ENCODE peak calls at places on chromosomes 6 and 20, in ten cellular contexts. U is psoas muscle, P is neural crest cell, X is fibroblast of mammary gland, H is cardiac fibroblast, L is ascending aorta, A is AG10803, E is fibroblast of lung, G is natural killer cell, I is progenitor cell of endocrine pancreas. D is an unnamed sample.

GRCh38 chr6:146914563-146915483 is 289.4 kb upstream of the STXBP5 start:
- DNase-seq in H (peak), G (no peak), P (no peak), X (peak), U (peak), A (peak), I (no peak), L (no peak), E (peak), D (no peak)

GRCh38 chr6:37495199-37495913 is 4.3 kb downstream of the CCDC167 start:
- DNase-seq in G (no peak), X (no peak), A (no peak), E (no peak), H (no peak), U (no peak), L (no peak), I (no peak), P (no peak), D (no peak)

GRCh38 chr6:34992353-34992752 is 103.3 kb downstream of the ANKS1A start:
- DNase-seq in X (no peak), H (no peak), L (no peak), A (no peak), E (no peak), P (no peak), U (no peak), I (no peak), G (no peak), D (no peak)

GRCh38 chr6:56255370-56255769 is 8.0 kb upstream of the COL21A1 start:
- DNase-seq in P (no peak), X (no peak), A (peak), U (no peak), I (no peak), H (peak), G (no peak), L (no peak), E (no peak), D (no peak)

GRCh38 chr6:65170273-65170672 is 536.8 kb downstream of the EYS start:
- DNase-seq in I (no peak), A (no peak), X (peak), U (no peak), H (peak), G (no peak), P (no peak), E (peak), L (no peak), D (no peak)

GRCh38 chr20:2244993-2245392 is 50.8 kb upstream of the TGM3 start:
- DNase-seq in U (no peak), G (no peak), A (no peak), I (no peak), H (no peak), E (no peak), X (no peak), L (no peak), P (no peak), D (no peak)

GRCh38 chr6:129667621-129668020 is 42.4 kb downstream of the ARHGAP18 start:
- DNase-seq in H (peak), U (no peak), I (no peak), A (peak), G (no peak), E (peak), X (no peak), P (no peak), L (no peak), D (no peak)

GRCh38 chr20:63191400-63191799 is 24.5 kb downstream of the YTHDF1 start:
- DNase-seq in A (no peak), I (no peak), X (no peak), H (no peak), L (no peak), G (no peak), U (no peak), E (no peak), P (no peak), D (no peak)

GRCh38 chr20:33554914-33555420 is 65.1 kb downstream of the CBFA2T2 start:
- DNase-seq in X (peak), E (peak), P (no peak), U (no peak), G (no peak), L (no peak), A (peak), H (peak), I (no peak), D (no peak)

GRCh38 chr20:25081065-25081729 is 744 bp downstream of the VSX1 start:
- DNase-seq in P (peak), X (no peak), L (no peak), I (peak), H (no peak), U (peak), G (no peak), A (no peak), E (no peak), D (peak)

GRCh38 chr6:114228675-114229074 is 114.1 kb downstream of the HS3ST5 start:
- DNase-seq in G (no peak), A (no peak), H (no peak), I (no peak), U (no peak), L (no peak), P (no peak), X (no peak), E (no peak), D (no peak)

GRCh38 chr20:4871486-4871885 is 129.8 kb downstream of the SLC23A2 start:
- DNase-seq in G (no peak), I (no peak), A (no peak), E (no peak), X (no peak), H (no peak), L (no peak), P (no peak), U (no peak), D (no peak)

GRCh38 chr20:8215516-8215915 is 83.5 kb downstream of the PLCB1 start:
- DNase-seq in X (peak), E (peak), L (no peak), A (peak), U (no peak), I (no peak), H (peak), P (no peak), G (no peak), D (no peak)

GRCh38 chr6:15293674-15294073 is 47.8 kb downstream of the JARID2 start:
- DNase-seq in P (no peak), X (no peak), G (no peak), A (no peak), H (no peak), I (no peak), E (no peak), L (no peak), U (no peak), D (no peak)

GRCh38 chr20:3734111-3734843 is 1.8 kb downstream of the HSPA12B start:
- DNase-seq in E (no peak), P (no peak), I (no peak), G (no peak), U (peak), A (no peak), X (no peak), L (no peak), H (no peak), D (no peak)

GRCh38 chr6:45655630-45656422 is 278.1 kb upstream of the SUPT3H start:
- DNase-seq in G (no peak), I (no peak), U (no peak), L (no peak), X (peak), E (peak), H (peak), P (no peak), A (peak), D (no peak)

GRCh38 chr6:37493047-37493995 is 6.4 kb downstream of the CCDC167 start:
- DNase-seq in G (no peak), E (no peak), H (no peak), L (no peak), P (no peak), A (no peak), U (no peak), I (no peak), X (no peak), D (no peak)

GRCh38 chr20:40493071-40493470 is 196.0 kb downstream of the MAFB start:
- DNase-seq in L (no peak), A (peak), X (peak), P (no peak), I (no peak), G (no peak), E (peak), H (peak), U (peak), D (no peak)

GRCh38 chr20:44990957-44991356 is 24.6 kb downstream of the STK4 start:
- DNase-seq in L (no peak), U (no peak), X (no peak), I (no peak), P (no peak), G (no peak), H (no peak), A (no peak), E (peak), D (no peak)

GRCh38 chr6:139883776-139884175 is 509.3 kb upstream of the CITED2 start:
- DNase-seq in P (no peak), A (peak), I (no peak), E (no peak), H (peak), G (no peak), U (no peak), L (no peak), X (peak), D (no peak)

GRCh38 chr20:19210426-19211155 is 1.9 kb upstream of the SLC24A3 start:
- DNase-seq in G (no peak), U (no peak), X (peak), A (peak), H (peak), E (no peak), L (no peak), I (no peak), P (no peak), D (no peak)

GRCh38 chr6:13590574-13591153 is 16.3 kb downstream of the SIRT5 start:
- DNase-seq in U (no peak), H (no peak), I (no peak), G (no peak), A (no peak), X (no peak), L (no peak), E (no peak), P (no peak), D (no peak)

GRCh38 chr6:37668251-37668650 is 29.4 kb downstream of the MDGA1 start:
- DNase-seq in U (no peak), X (no peak), G (no peak), H (no peak), P (no peak), I (no peak), L (no peak), A (no peak), E (no peak), D (no peak)

GRCh38 chr6:136192917-136193316 is 57.2 kb downstream of the MTFR2 start:
- DNase-seq in L (no peak), E (peak), I (no peak), U (no peak), P (no peak), X (no peak), H (no peak), A (no peak), G (no peak), D (no peak)

GRCh38 chr6:95017922-95018321 is 559.4 kb upstream of the MANEA start:
- DNase-seq in X (no peak), P (no peak), I (no peak), E (no peak), L (no peak), U (no peak), A (no peak), H (no peak), G (no peak), D (no peak)

GRCh38 chr20:48763183-48764030 is 64.4 kb downstream of the PREX1 start:
- DNase-seq in I (no peak), H (no peak), E (no peak), P (peak), G (no peak), X (no peak), U (no peak), L (no peak), A (no peak), D (no peak)

GRCh38 chr6:112443666-112444065 is 96.5 kb downstream of the RFPL4B start:
- DNase-seq in A (peak), P (no peak), E (peak), I (no peak), L (no peak), G (no peak), U (peak), X (peak), H (peak), D (no peak)

GRCh38 chr20:19205999-19206398 is 6.4 kb upstream of the SLC24A3 start:
- DNase-seq in G (peak), I (peak), H (peak), L (no peak), X (peak), E (peak), U (peak), P (peak), A (peak), D (peak)

GRCh38 chr6:6998194-6998569 is 109.6 kb upstream of the RREB1 start:
- DNase-seq in H (no peak), A (peak), E (peak), I (no peak), U (peak), P (no peak), G (no peak), L (no peak), X (peak), D (no peak)

GRCh38 chr6:32271427-32271826 is 47.6 kb upstream of the NOTCH4 start:
- DNase-seq in L (no peak), A (no peak), I (no peak), U (no peak), H (no peak), X (no peak), G (no peak), E (no peak), P (no peak), D (no peak)

GRCh38 chr6:56693246-56693607 is 50.5 kb upstream of the DST start:
- DNase-seq in I (no peak), E (peak), U (peak), H (peak), P (no peak), X (peak), L (no peak), A (peak), G (no peak), D (no peak)

DNA sequence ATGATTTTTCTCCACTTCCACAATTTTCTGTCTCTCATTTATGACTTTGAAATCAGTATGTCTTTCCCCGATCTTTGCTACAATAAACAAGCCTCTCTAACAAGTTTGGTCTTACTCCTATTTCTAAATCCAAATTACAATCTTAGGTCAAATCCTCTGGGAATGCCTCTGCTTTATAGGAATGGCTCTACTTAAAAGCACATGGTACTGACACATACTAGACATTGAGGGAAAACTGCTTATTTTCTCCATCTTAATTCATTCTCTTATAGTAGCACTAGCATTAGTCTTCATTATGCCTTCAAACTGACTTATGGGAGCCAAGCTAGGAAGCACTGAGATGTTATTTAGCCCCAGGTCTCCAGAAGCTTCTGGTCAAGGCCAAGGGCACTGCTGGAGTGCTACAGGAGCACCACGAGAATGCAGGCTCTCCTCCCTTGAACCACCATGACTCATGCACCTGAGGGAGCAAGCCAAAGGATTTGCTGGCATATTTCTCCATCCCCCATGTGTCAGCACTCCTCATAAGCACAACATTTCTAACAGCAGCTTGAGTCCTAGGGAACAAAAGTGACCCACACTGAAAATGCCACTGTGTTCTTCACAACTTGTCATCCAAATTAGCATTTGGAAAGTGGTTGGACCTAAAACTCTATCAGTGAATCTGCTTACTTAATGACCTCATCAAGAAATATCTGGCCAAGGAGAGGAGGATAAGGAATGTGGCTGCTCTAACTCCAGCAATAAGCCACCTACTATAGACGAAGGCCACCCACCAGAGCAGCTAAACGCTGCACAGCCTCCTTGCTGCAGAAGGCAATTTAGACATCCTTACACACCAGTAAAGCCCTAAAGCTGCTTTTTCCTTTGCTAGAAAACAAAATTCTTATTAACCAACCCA is 156.8 kb upstream of the KCNQ5 start:
- DNase-seq in P (no peak), X (peak), G (no peak), U (no peak), L (no peak), A (peak), I (no peak), E (peak), H (peak), D (no peak)
- TF ChIP-seq CTCF in P (no peak), X (no peak), G (no peak), U (no peak), L (no peak), A (no peak), I (no peak), E (no peak), H (no peak), D (no peak)

GRCh38 chr6:168711049-168711640 is 270.2 kb downstream of the SMOC2 start:
- DNase-seq in E (no peak), P (no peak), A (no peak), L (no peak), X (peak), H (peak), G (no peak), U (no peak), I (no peak), D (no peak)
- TF ChIP-seq CTCF in E (no peak), P (peak), A (peak), L (peak), X (peak), H (peak), G (peak), U (peak), I (peak), D (peak)

GRCh38 chr20:51767018-51767866 is 948 bp downstream of the ATP9A start:
- DNase-seq in P (peak), X (peak), I (peak), H (peak), E (peak), L (peak), U (peak), A (peak), G (peak), D (peak)

GRCh38 chr20:51763965-51764602 is 4.1 kb downstream of the ATP9A start:
- DNase-seq in H (peak), U (no peak), G (no peak), E (peak), P (no peak), A (peak), I (no peak), X (peak), L (no peak), D (no peak)

GRCh38 chr20:51768759-51769517 is 748 bp upstream of the ATP9A start:
- DNase-seq in H (no peak), X (no peak), P (no peak), A (no peak), L (no peak), U (no peak), G (no peak), I (no peak), E (no peak), D (no peak)

GRCh38 chr20:51769941-51770615 is 1.9 kb upstream of the ATP9A start:
- DNase-seq in I (no peak), U (no peak), H (no peak), G (no peak), P (no peak), L (no peak), X (no peak), A (peak), E (no peak), D (no peak)

GRCh38 chr20:51767867-51768758 is at the start of gene ATP9A:
- DNase-seq in A (peak), E (peak), G (no peak), P (peak), I (peak), U (peak), L (no peak), H (peak), X (no peak), D (peak)
- TF ChIP-seq CTCF in A (no peak), E (peak), G (no peak), P (peak), I (no peak), U (no peak), L (no peak), H (no peak), X (no peak), D (no peak)

GRCh38 chr6:133835901-133836300 is 53.0 kb upstream of the TCF21 start:
- DNase-seq in G (no peak), U (no peak), A (peak), I (no peak), L (no peak), X (peak), H (peak), E (peak), P (no peak), D (no peak)
- TF ChIP-seq CTCF in G (no peak), U (no peak), A (peak), I (no peak), L (peak), X (peak), H (no peak), E (no peak), P (no peak), D (no peak)

DNA sequence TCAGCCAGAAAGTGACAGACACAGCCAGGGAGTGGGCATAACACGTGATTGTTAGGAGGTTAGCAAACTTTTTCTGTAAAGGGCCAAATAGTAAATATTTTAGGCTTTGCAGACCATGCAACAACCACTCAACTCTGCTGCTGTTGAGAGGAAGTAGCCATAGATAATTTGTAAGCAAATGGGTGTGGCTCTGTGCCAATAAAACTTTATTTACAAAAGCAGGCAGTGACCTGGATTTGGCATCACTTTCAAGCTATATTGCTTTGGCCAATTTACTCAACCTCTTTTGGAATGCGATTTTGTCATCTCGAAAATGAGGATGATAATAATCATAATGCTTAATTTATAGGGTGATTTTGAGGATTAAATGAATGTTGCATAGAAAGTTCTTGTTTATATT is 152.6 kb downstream of the TSHZ2 start:
- DNase-seq in L (no peak), U (no peak), E (no peak), H (no peak), G (no peak), X (no peak), P (no peak), A (no peak), I (no peak), D (no peak)
- TF ChIP-seq CTCF in L (no peak), U (no peak), E (no peak), H (no peak), G (no peak), X (no peak), P (no peak), A (no peak), I (no peak), D (no peak)

DNA sequence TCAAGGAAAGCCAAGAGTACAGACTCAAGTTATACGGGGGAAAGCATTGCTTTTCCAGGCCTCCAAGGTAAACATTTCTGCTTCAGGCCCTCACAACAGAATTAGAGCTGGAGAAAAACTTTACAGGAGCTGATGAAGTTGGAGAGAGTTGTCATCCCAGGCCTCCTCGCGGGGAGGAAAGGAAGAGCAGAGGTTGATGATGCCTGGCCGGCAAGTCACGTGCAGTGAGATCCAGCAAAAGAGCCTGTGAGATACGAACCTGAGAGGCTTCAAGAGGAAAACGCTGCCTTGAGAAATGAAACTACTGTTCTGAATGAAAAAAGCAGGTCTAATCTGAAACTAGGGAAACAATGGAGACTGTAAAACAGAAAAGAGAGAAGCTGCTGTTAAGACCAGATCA is 122.9 kb downstream of the FAM120B start:
- DNase-seq in E (peak), H (peak), L (no peak), P (no peak), G (no peak), X (peak), U (no peak), I (no peak), A (no peak), D (no peak)
- TF ChIP-seq CTCF in E (no peak), H (peak), L (no peak), P (no peak), G (no peak), X (no peak), U (no peak), I (no peak), A (peak), D (no peak)